ENCODE peak calls at places on chromosomes 5 and 9, in seven cellular contexts. Z, D, Y, M, F, E and U are unnamed samples.

GRCh38 chr5:111472579-111472978 is 39.8 kb downstream of the STARD4 start:
- DNase-seq in Z (no peak), D (no peak), Y (no peak), M (no peak), F (no peak), E (no peak), U (no peak)

GRCh38 chr9:137221095-137221374 is 1.0 kb downstream of the RNF208 start:
- DNase-seq in Z (no peak), D (no peak), Y (no peak), M (no peak), F (no peak), E (no peak), U (no peak)

GRCh38 chr5:11075010-11075860 is 314.2 kb upstream of the DAP start:
- DNase-seq in Z (no peak), D (no peak), Y (no peak), M (no peak), F (no peak), E (no peak), U (no peak)

GRCh38 chr5:117562647-117563046 is 988.0 kb upstream of the SEMA6A start:
- DNase-seq in Z (no peak), D (no peak), Y (no peak), M (no peak), F (no peak), E (no peak), U (no peak)

GRCh38 chr9:116238751-116239340 is 85.3 kb downstream of the PAPPA start:
- DNase-seq in Z (no peak), D (peak; percentile 62), Y (no peak), M (peak; percentile 63), F (peak; percentile 12), E (no peak), U (no peak)

GRCh38 chr5:179907570-179908324 is at the start of gene TBC1D9B:
- DNase-seq in Z (peak; percentile 85), D (peak; percentile 57), Y (peak; percentile 52), M (peak; percentile 45), F (peak; percentile 89), E (peak; percentile 52), U (peak; percentile 69)

GRCh38 chr9:124077915-124078572 is 66.5 kb downstream of the LHX2 start:
- DNase-seq in Z (peak; percentile 49), D (no peak), Y (no peak), M (no peak), F (peak; percentile 59), E (peak; percentile 16), U (no peak)

GRCh38 chr5:135011355-135012032 is 22.5 kb downstream of the PITX1 start:
- DNase-seq in Z (no peak), D (no peak), Y (no peak), M (no peak), F (no peak), E (no peak), U (peak; percentile 24)

GRCh38 chr5:154519375-154519774 is 41.3 kb upstream of the HAND1 start:
- DNase-seq in Z (no peak), D (peak; percentile 18), Y (no peak), M (peak; percentile 31), F (peak; percentile 49), E (peak; percentile 12), U (no peak)

GRCh38 chr9:69542942-69543704 is 129.0 kb downstream of the APBA1 start:
- DNase-seq in Z (no peak), D (no peak), Y (no peak), M (no peak), F (peak; percentile 4), E (no peak), U (no peak)

GRCh38 chr9:89991204-89991790 is 386.5 kb downstream of the GADD45G start:
- DNase-seq in Z (no peak), D (no peak), Y (no peak), M (no peak), F (no peak), E (no peak), U (peak; percentile 58)

GRCh38 chr5:175115831-175116230 is 328.2 kb downstream of the DRD1 start:
- DNase-seq in Z (no peak), D (no peak), Y (no peak), M (no peak), F (no peak), E (no peak), U (no peak)

GRCh38 chr9:19914044-19914443 is 125.2 kb upstream of the SLC24A2 start:
- DNase-seq in Z (no peak), D (no peak), Y (no peak), M (no peak), F (no peak), E (no peak), U (no peak)

GRCh38 chr5:51468196-51468595 is 84.9 kb downstream of the ISL1 start:
- DNase-seq in Z (no peak), D (peak; percentile 83), Y (no peak), M (no peak), F (no peak), E (peak; percentile 35), U (no peak)

GRCh38 chr5:163889369-163889768 is 383.9 kb downstream of the MAT2B start:
- DNase-seq in Z (no peak), D (no peak), Y (no peak), M (peak; percentile 88), F (peak; percentile 72), E (peak; percentile 21), U (no peak)

GRCh38 chr5:154368041-154368800 is 77.6 kb upstream of the SAP30L start:
- DNase-seq in Z (peak; percentile 95), D (peak; percentile 97), Y (no peak), M (peak; percentile 95), F (peak; percentile 94), E (peak; percentile 93), U (no peak)

GRCh38 chr5:174177976-174178600 is 132.6 kb downstream of the NSG2 start:
- DNase-seq in Z (no peak), D (no peak), Y (no peak), M (no peak), F (no peak), E (no peak), U (no peak)

GRCh38 chr5:100574716-100575115 is 39.5 kb downstream of the FAM174A start:
- DNase-seq in Z (no peak), D (no peak), Y (no peak), M (no peak), F (no peak), E (no peak), U (no peak)

GRCh38 chr5:3269400-3270169 is 326.0 kb upstream of the IRX1 start:
- DNase-seq in Z (no peak), D (no peak), Y (no peak), M (no peak), F (no peak), E (no peak), U (no peak)

GRCh38 chr5:77629553-77630245 is 8.8 kb downstream of the OTP start:
- DNase-seq in Z (no peak), D (no peak), Y (no peak), M (no peak), F (peak; percentile 22), E (no peak), U (no peak)

GRCh38 chr9:13427587-13427986 is 148.1 kb upstream of the MPDZ start:
- DNase-seq in Z (peak; percentile 35), D (no peak), Y (no peak), M (peak; percentile 50), F (peak; percentile 47), E (peak; percentile 22), U (no peak)

GRCh38 chr5:126515337-126515736 is 79.7 kb downstream of the ALDH7A1 start:
- DNase-seq in Z (no peak), D (no peak), Y (no peak), M (no peak), F (no peak), E (no peak), U (no peak)

GRCh38 chr5:100761192-100761591 is 141.9 kb downstream of the ST8SIA4 start:
- DNase-seq in Z (no peak), D (no peak), Y (no peak), M (peak; percentile 71), F (peak; percentile 25), E (no peak), U (no peak)

GRCh38 chr9:130050472-130050871 is 3.2 kb upstream of the GPR107 start:
- DNase-seq in Z (no peak), D (no peak), Y (no peak), M (no peak), F (no peak), E (no peak), U (no peak)

GRCh38 chr5:39850291-39850690 is 425.5 kb upstream of the DAB2 start:
- DNase-seq in Z (no peak), D (no peak), Y (no peak), M (no peak), F (no peak), E (no peak), U (no peak)